ENCODE peak calls at places on chromosomes 16 and 17, in ten cellular contexts. E, Y, R, T, C, G, V, Q, B and J are unnamed samples.

GRCh38 chr16:15639061-15639568 is 3.8 kb downstream of the MARF1 start:
- DNase-seq in G (no peak), Q (no peak), T (no peak), B (no peak), Y (no peak), C (no peak), V (no peak), R (no peak), E (peak; percentile 79), J (no peak)

GRCh38 chr17:80720624-80721577 is 176.3 kb downstream of the RPTOR start:
- DNase-seq in V (no peak), B (no peak), T (no peak), R (peak; percentile 74), Y (no peak), E (peak; percentile 91), C (no peak), G (no peak), Q (no peak), J (peak; percentile 63)

GRCh38 chr16:56643080-56643778 is 4.8 kb downstream of the MT1A start:
- DNase-seq in G (peak; percentile 54), V (peak; percentile 76), B (peak; percentile 82), C (peak; percentile 88), Q (peak; percentile 55), R (peak; percentile 80), E (no peak), T (peak; percentile 19), Y (peak; percentile 90), J (peak; percentile 86)

GRCh38 chr16:79449906-79450305 is 150.6 kb downstream of the MAF start:
- DNase-seq in G (no peak), Y (no peak), C (no peak), B (no peak), R (no peak), E (no peak), V (no peak), Q (no peak), T (no peak), J (no peak)

GRCh38 chr17:39591958-39592954 is 15.5 kb downstream of the NEUROD2 start:
- DNase-seq in G (peak; percentile 77), R (no peak), Y (peak; percentile 72), B (peak; percentile 40), E (peak; percentile 50), T (no peak), C (no peak), Q (no peak), V (no peak), J (no peak)

GRCh38 chr17:62627904-62628603 is 584 bp downstream of the MRC2 start:
- DNase-seq in V (peak; percentile 50), E (no peak), B (peak; percentile 47), G (no peak), R (peak; percentile 55), Y (peak; percentile 39), T (no peak), C (no peak), Q (peak; percentile 23), J (peak; percentile 9)

GRCh38 chr17:35577826-35578194 is 561 bp downstream of the PEX12 start:
- DNase-seq in V (no peak), G (no peak), T (no peak), R (no peak), E (no peak), B (no peak), C (no peak), Y (peak; percentile 29), Q (no peak), J (peak; percentile 23)

GRCh38 chr16:51507286-51507685 is 356.2 kb upstream of the SALL1 start:
- DNase-seq in C (no peak), Q (no peak), Y (no peak), G (no peak), T (no peak), V (no peak), E (no peak), R (no peak), B (no peak), J (no peak)

GRCh38 chr16:88759245-88759975 is 25.6 kb downstream of the PIEZO1 start:
- DNase-seq in R (no peak), B (peak; percentile 60), Y (peak; percentile 80), G (no peak), C (no peak), T (no peak), E (no peak), V (no peak), Q (peak; percentile 82), J (peak; percentile 53)

GRCh38 chr16:17331071-17331521 is 139.7 kb downstream of the XYLT1 start:
- DNase-seq in G (no peak), E (no peak), C (no peak), R (no peak), Q (no peak), B (no peak), V (peak; percentile 83), T (no peak), Y (no peak), J (no peak)

GRCh38 chr16:85829751-85830445 is 30.4 kb downstream of the COX4I1 start:
- DNase-seq in G (no peak), Y (no peak), B (no peak), E (no peak), V (peak; percentile 47), R (no peak), Q (no peak), C (peak; percentile 25), T (no peak), J (no peak)

GRCh38 chr16:85834741-85835140 is 35.2 kb downstream of the COX4I1 start:
- DNase-seq in Q (no peak), T (no peak), Y (no peak), E (no peak), B (no peak), C (peak; percentile 13), V (no peak), G (no peak), R (no peak), J (no peak)

GRCh38 chr16:85833540-85833914 is 34.0 kb downstream of the COX4I1 start:
- DNase-seq in G (no peak), R (no peak), B (no peak), T (no peak), Q (no peak), C (peak; percentile 43), E (no peak), Y (no peak), V (no peak), J (no peak)

GRCh38 chr16:85835227-85835751 is 35.8 kb downstream of the COX4I1 start:
- DNase-seq in B (no peak), T (no peak), E (no peak), V (no peak), G (no peak), C (peak; percentile 52), Y (no peak), Q (no peak), R (no peak), J (no peak)

GRCh38 chr16:85832578-85833539 is 33.4 kb downstream of the COX4I1 start:
- DNase-seq in C (peak; percentile 32), B (no peak), V (no peak), Y (no peak), E (peak; percentile 69), G (no peak), R (no peak), Q (no peak), T (no peak), J (no peak)
- TF ChIP-seq CTCF in C (no peak), B (no peak), V (no peak), Y (no peak), E (peak; percentile 39), G (no peak), R (no peak), Q (no peak), T (no peak), J (no peak)

GRCh38 chr17:4719684-4720221 is 9.3 kb downstream of the ARRB2 start:
- DNase-seq in E (no peak), B (no peak), V (no peak), R (peak; percentile 84), C (no peak), T (no peak), G (no peak), Q (no peak), Y (no peak), J (no peak)
- H3K9me3 ChIP-seq in E (no peaks in the 10 kb centered on the region), B (no peaks in the 10 kb centered on the region), V (no peaks in the 10 kb centered on the region), R (no peaks in the 10 kb centered on the region), C (no peaks in the 10 kb centered on the region), T (no peaks in the 10 kb centered on the region), G (no peaks in the 10 kb centered on the region), Q (no peaks in the 10 kb centered on the region), Y (no peaks in the 10 kb centered on the region), J (no peaks in the 10 kb centered on the region)

GRCh38 chr17:8326591-8327583 is 12.8 kb upstream of the ODF4 start:
- DNase-seq in V (peak; percentile 38), C (peak; percentile 74), E (no peak), G (no peak), R (no peak), T (no peak), Y (no peak), B (no peak), Q (no peak), J (peak; percentile 54)

GRCh38 chr17:8324913-8325312 is 14.7 kb upstream of the ODF4 start:
- DNase-seq in Y (no peak), B (no peak), E (no peak), Q (no peak), V (no peak), C (no peak), T (no peak), R (no peak), G (no peak), J (no peak)

GRCh38 chr17:8320990-8321389 is 10.9 kb downstream of the ARHGEF15 start:
- DNase-seq in R (no peak), Y (no peak), C (no peak), T (no peak), G (no peak), V (no peak), E (no peak), Q (no peak), B (no peak), J (no peak)

GRCh38 chr17:8322078-8322477 is 12.0 kb downstream of the ARHGEF15 start:
- DNase-seq in R (no peak), T (no peak), Y (no peak), B (no peak), E (no peak), C (no peak), Q (no peak), G (no peak), V (no peak), J (no peak)

DNA sequence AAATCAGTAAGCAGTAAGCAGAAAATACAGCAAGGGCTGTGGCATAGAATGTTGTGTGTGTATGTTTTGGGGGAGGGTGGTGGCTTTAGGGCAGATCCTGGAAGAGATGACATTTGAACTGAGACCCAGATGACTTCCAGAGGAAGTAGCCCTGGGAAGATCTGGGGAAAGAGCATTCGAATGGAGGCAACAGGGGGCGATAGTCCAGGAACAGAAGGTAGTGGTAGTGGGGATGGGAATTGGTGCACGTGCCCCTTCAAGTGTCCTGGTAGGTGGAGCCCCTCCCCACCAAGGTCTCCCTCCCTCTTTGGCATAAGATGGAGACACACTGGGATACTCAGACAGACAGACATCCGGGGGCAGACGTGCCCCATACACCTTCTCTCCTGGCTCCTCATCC is 14.1 kb downstream of the ARHGEF15 start:
- DNase-seq in E (no peak), R (no peak), C (no peak), B (no peak), T (no peak), Q (no peak), Y (no peak), V (no peak), G (no peak), J (no peak)
- TF ChIP-seq CTCF in E (no peak), R (no peak), C (no peak), B (no peak), T (no peak), Q (no peak), Y (no peak), V (no peak), G (no peak), J (no peak)

DNA sequence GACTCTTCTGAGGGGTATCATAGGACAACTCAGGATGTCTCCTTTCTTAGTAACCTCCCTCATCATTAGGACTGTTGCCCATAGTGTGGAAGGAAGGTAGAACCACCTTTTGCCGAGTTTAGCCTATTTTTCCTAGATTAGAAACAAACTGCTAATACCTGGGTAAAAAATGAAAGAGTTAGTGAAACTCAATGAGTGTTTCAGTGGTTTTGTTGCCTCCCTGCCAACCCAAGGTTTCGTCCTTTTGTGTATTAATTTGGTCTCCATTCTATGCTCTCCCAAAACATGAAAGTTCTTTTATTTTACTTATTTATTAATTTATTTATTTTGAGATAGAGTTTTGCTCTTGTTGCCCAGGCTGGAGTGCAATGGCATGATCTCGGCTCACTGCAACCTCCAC is 174.9 kb upstream of the KCNJ16 start:
- DNase-seq in E (no peak), Q (no peak), C (no peak), T (no peak), Y (no peak), V (no peak), R (no peak), B (no peak), G (no peak), J (no peak)
- H3K9me3 ChIP-seq in E (no peaks in the 10 kb centered on the region), Q (no peaks in the 10 kb centered on the region), C (no peaks in the 10 kb centered on the region), T (no peaks in the 10 kb centered on the region), Y (no peaks in the 10 kb centered on the region), V (no peaks in the 10 kb centered on the region), R (no peaks in the 10 kb centered on the region), B (no peaks in the 10 kb centered on the region), G (no peaks in the 10 kb centered on the region), J (no peaks in the 10 kb centered on the region)